ENCODE peak calls at places on chromosome 21, in ten cellular contexts. One of them, this sample, is unnamed.

GRCh38 chr21:17461014-17461413 is 51.8 kb upstream of the CXADR start:
- DNase-seq in mammary epithelial cell: peak; percentile 70
- DNase-seq in CD4-positive, alpha-beta memory T cell: no peak
- DNase-seq in heart left ventricle: peak; percentile 68
- DNase-seq in mucosa of descending colon: no peak
- DNase-seq in CD8-positive, alpha-beta T cell: no peak
- DNase-seq in thyroid gland: no peak
- DNase-seq in tibial artery: peak; percentile 69
- DNase-seq in CD4-positive, CD25-positive, alpha-beta regulatory T cell: no peak
- DNase-seq in ascending aorta: no peak
- DNase-seq in this sample: no peak

GRCh38 chr21:16195896-16196443 is 466.2 kb downstream of the USP25 start:
- DNase-seq in mammary epithelial cell: peak; percentile 1
- DNase-seq in CD4-positive, alpha-beta memory T cell: no peak
- DNase-seq in heart left ventricle: no peak
- DNase-seq in mucosa of descending colon: no peak
- DNase-seq in CD8-positive, alpha-beta T cell: no peak
- DNase-seq in thyroid gland: no peak
- DNase-seq in tibial artery: no peak
- DNase-seq in CD4-positive, CD25-positive, alpha-beta regulatory T cell: no peak
- DNase-seq in ascending aorta: no peak
- DNase-seq in this sample: peak; percentile 79

GRCh38 chr21:14684071-14684470 is 138.0 kb upstream of the SAMSN1 start:
- DNase-seq in mammary epithelial cell: no peak
- DNase-seq in CD4-positive, alpha-beta memory T cell: no peak
- DNase-seq in heart left ventricle: no peak
- DNase-seq in mucosa of descending colon: no peak
- DNase-seq in CD8-positive, alpha-beta T cell: no peak
- DNase-seq in thyroid gland: no peak
- DNase-seq in tibial artery: no peak
- DNase-seq in CD4-positive, CD25-positive, alpha-beta regulatory T cell: no peak
- DNase-seq in ascending aorta: no peak
- DNase-seq in this sample: no peak

GRCh38 chr21:21102874-21103273 is 104.7 kb downstream of the NCAM2 start:
- DNase-seq in mammary epithelial cell: no peak
- DNase-seq in CD4-positive, alpha-beta memory T cell: no peak
- DNase-seq in heart left ventricle: no peak
- DNase-seq in mucosa of descending colon: no peak
- DNase-seq in CD8-positive, alpha-beta T cell: no peak
- DNase-seq in thyroid gland: no peak
- DNase-seq in tibial artery: no peak
- DNase-seq in CD4-positive, CD25-positive, alpha-beta regulatory T cell: no peak
- DNase-seq in ascending aorta: no peak
- DNase-seq in this sample: no peak

GRCh38 chr21:33817663-33818433 is 97.8 kb downstream of the ATP5PO start:
- DNase-seq in mammary epithelial cell: no peak
- DNase-seq in CD4-positive, alpha-beta memory T cell: no peak
- DNase-seq in heart left ventricle: no peak
- DNase-seq in mucosa of descending colon: no peak
- DNase-seq in CD8-positive, alpha-beta T cell: no peak
- DNase-seq in thyroid gland: no peak
- DNase-seq in tibial artery: no peak
- DNase-seq in CD4-positive, CD25-positive, alpha-beta regulatory T cell: no peak
- DNase-seq in ascending aorta: no peak
- DNase-seq in this sample: peak; percentile 49

GRCh38 chr21:42748620-42749176 is 95.3 kb downstream of the PDE9A start:
- DNase-seq in mammary epithelial cell: no peak
- DNase-seq in CD4-positive, alpha-beta memory T cell: no peak
- DNase-seq in heart left ventricle: no peak
- DNase-seq in mucosa of descending colon: no peak
- DNase-seq in CD8-positive, alpha-beta T cell: no peak
- DNase-seq in thyroid gland: no peak
- DNase-seq in tibial artery: no peak
- DNase-seq in CD4-positive, CD25-positive, alpha-beta regulatory T cell: no peak
- DNase-seq in ascending aorta: no peak
- DNase-seq in this sample: no peak

GRCh38 chr21:33325222-33326067 is 675 bp downstream of the IFNAR1 start:
- DNase-seq in mammary epithelial cell: peak; percentile 75
- DNase-seq in CD4-positive, alpha-beta memory T cell: peak; percentile 85
- DNase-seq in heart left ventricle: peak; percentile 84
- DNase-seq in mucosa of descending colon: peak; percentile 85
- DNase-seq in CD8-positive, alpha-beta T cell: peak; percentile 56
- DNase-seq in thyroid gland: peak; percentile 68
- DNase-seq in tibial artery: peak; percentile 82
- DNase-seq in CD4-positive, CD25-positive, alpha-beta regulatory T cell: peak; percentile 61
- DNase-seq in ascending aorta: peak; percentile 30
- DNase-seq in this sample: peak; percentile 75

GRCh38 chr21:32559004-32559610 is 26.2 kb downstream of the TCP10L start:
- DNase-seq in mammary epithelial cell: no peak
- DNase-seq in CD4-positive, alpha-beta memory T cell: no peak
- DNase-seq in heart left ventricle: no peak
- DNase-seq in mucosa of descending colon: no peak
- DNase-seq in CD8-positive, alpha-beta T cell: no peak
- DNase-seq in thyroid gland: no peak
- DNase-seq in tibial artery: no peak
- DNase-seq in CD4-positive, CD25-positive, alpha-beta regulatory T cell: no peak
- DNase-seq in ascending aorta: no peak
- DNase-seq in this sample: no peak

GRCh38 chr21:32330784-32331311 is 32.2 kb downstream of the MRAP start:
- DNase-seq in mammary epithelial cell: no peak
- DNase-seq in CD4-positive, alpha-beta memory T cell: no peak
- DNase-seq in heart left ventricle: no peak
- DNase-seq in mucosa of descending colon: no peak
- DNase-seq in CD8-positive, alpha-beta T cell: no peak
- DNase-seq in thyroid gland: no peak
- DNase-seq in tibial artery: no peak
- DNase-seq in CD4-positive, CD25-positive, alpha-beta regulatory T cell: no peak
- DNase-seq in ascending aorta: no peak
- DNase-seq in this sample: no peak

GRCh38 chr21:43300496-43301423 is 126.2 kb downstream of the SIK1 start:
- DNase-seq in mammary epithelial cell: peak; percentile 88
- DNase-seq in CD4-positive, alpha-beta memory T cell: no peak
- DNase-seq in heart left ventricle: peak; percentile 76
- DNase-seq in mucosa of descending colon: no peak
- DNase-seq in CD8-positive, alpha-beta T cell: no peak
- DNase-seq in thyroid gland: peak; percentile 15
- DNase-seq in tibial artery: peak; percentile 90
- DNase-seq in CD4-positive, CD25-positive, alpha-beta regulatory T cell: no peak
- DNase-seq in ascending aorta: no peak
- DNase-seq in this sample: peak; percentile 35

GRCh38 chr21:20030390-20030789 is 967.8 kb upstream of the NCAM2 start:
- DNase-seq in mammary epithelial cell: no peak
- DNase-seq in CD4-positive, alpha-beta memory T cell: no peak
- DNase-seq in heart left ventricle: peak; percentile 10
- DNase-seq in mucosa of descending colon: no peak
- DNase-seq in CD8-positive, alpha-beta T cell: no peak
- DNase-seq in thyroid gland: no peak
- DNase-seq in tibial artery: no peak
- DNase-seq in CD4-positive, CD25-positive, alpha-beta regulatory T cell: no peak
- DNase-seq in ascending aorta: no peak
- DNase-seq in this sample: no peak
- H3K4me3 ChIP-seq in mammary epithelial cell: no peak overlapping the region
- H3K4me3 ChIP-seq in CD4-positive, alpha-beta memory T cell: no peak overlapping the region
- H3K4me3 ChIP-seq in heart left ventricle: no peak overlapping the region
- H3K4me3 ChIP-seq in mucosa of descending colon: no peak overlapping the region
- H3K4me3 ChIP-seq in CD8-positive, alpha-beta T cell: no peak overlapping the region
- H3K4me3 ChIP-seq in thyroid gland: no peak overlapping the region
- H3K4me3 ChIP-seq in tibial artery: no peak overlapping the region
- H3K4me3 ChIP-seq in CD4-positive, CD25-positive, alpha-beta regulatory T cell: no peak overlapping the region
- H3K4me3 ChIP-seq in ascending aorta: no peak overlapping the region
- H3K4me3 ChIP-seq in this sample: no peak overlapping the region

DNA sequence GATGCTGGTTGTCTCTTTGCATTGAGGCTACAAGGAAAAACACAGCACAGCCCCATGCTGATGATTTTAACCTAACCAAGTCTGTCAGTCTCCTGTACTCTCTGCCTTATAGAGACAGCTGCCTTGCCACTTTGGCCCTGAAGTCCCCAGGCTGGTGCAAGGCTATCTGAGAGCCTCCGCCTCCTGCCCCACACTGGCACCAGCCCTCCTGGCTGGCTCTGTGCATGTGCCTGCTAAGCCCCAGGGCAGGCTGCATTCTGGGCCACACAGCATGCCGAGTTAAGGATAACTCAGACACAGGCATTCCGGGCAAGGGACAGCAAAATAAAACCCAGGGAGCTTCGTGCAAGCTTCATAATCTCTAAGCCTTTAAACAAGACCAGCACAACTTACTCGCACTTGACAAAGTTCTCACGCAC is 910 bp downstream of the RUNX1 start:
- DNase-seq in mammary epithelial cell: peak; percentile 35
- DNase-seq in CD4-positive, alpha-beta memory T cell: peak; percentile 55
- DNase-seq in heart left ventricle: no peak
- DNase-seq in mucosa of descending colon: no peak
- DNase-seq in CD8-positive, alpha-beta T cell: peak; percentile 28
- DNase-seq in thyroid gland: no peak
- DNase-seq in tibial artery: no peak
- DNase-seq in CD4-positive, CD25-positive, alpha-beta regulatory T cell: no peak
- DNase-seq in ascending aorta: no peak
- DNase-seq in this sample: peak; percentile 77
- H3K4me1 ChIP-seq in mammary epithelial cell: peaks cover 32% of the 10 kb centered on the region
- H3K4me1 ChIP-seq in CD4-positive, alpha-beta memory T cell: peaks cover 63% of the 10 kb centered on the region
- H3K4me1 ChIP-seq in heart left ventricle: peaks cover 5% of the 10 kb centered on the region
- H3K4me1 ChIP-seq in mucosa of descending colon: peaks cover 29% of the 10 kb centered on the region
- H3K4me1 ChIP-seq in CD8-positive, alpha-beta T cell: peaks cover 58% of the 10 kb centered on the region
- H3K4me1 ChIP-seq in thyroid gland: peaks cover 23% of the 10 kb centered on the region
- H3K4me1 ChIP-seq in tibial artery: peaks cover 17% of the 10 kb centered on the region
- H3K4me1 ChIP-seq in CD4-positive, CD25-positive, alpha-beta regulatory T cell: peaks cover 76% of the 10 kb centered on the region
- H3K4me1 ChIP-seq in ascending aorta: peaks cover 42% of the 10 kb centered on the region
- H3K4me1 ChIP-seq in this sample: peaks cover 22% of the 10 kb centered on the region

GRCh38 chr21:41663805-41664788 is 102.8 kb downstream of the RIPK4 start:
- DNase-seq in mammary epithelial cell: no peak
- DNase-seq in CD4-positive, alpha-beta memory T cell: no peak
- DNase-seq in heart left ventricle: no peak
- DNase-seq in mucosa of descending colon: peak; percentile 78
- DNase-seq in CD8-positive, alpha-beta T cell: no peak
- DNase-seq in thyroid gland: no peak
- DNase-seq in tibial artery: peak; percentile 66
- DNase-seq in CD4-positive, CD25-positive, alpha-beta regulatory T cell: no peak
- DNase-seq in ascending aorta: no peak
- DNase-seq in this sample: no peak
- H3K4me3 ChIP-seq in mammary epithelial cell: no peak overlapping the region
- H3K4me3 ChIP-seq in CD4-positive, alpha-beta memory T cell: no peak overlapping the region
- H3K4me3 ChIP-seq in heart left ventricle: no peak overlapping the region
- H3K4me3 ChIP-seq in mucosa of descending colon: no peak overlapping the region
- H3K4me3 ChIP-seq in CD8-positive, alpha-beta T cell: no peak overlapping the region
- H3K4me3 ChIP-seq in thyroid gland: no peak overlapping the region
- H3K4me3 ChIP-seq in tibial artery: peak overlapping the region; percentile 4
- H3K4me3 ChIP-seq in CD4-positive, CD25-positive, alpha-beta regulatory T cell: no peak overlapping the region
- H3K4me3 ChIP-seq in ascending aorta: no peak overlapping the region
- H3K4me3 ChIP-seq in this sample: no peak overlapping the region

DNA sequence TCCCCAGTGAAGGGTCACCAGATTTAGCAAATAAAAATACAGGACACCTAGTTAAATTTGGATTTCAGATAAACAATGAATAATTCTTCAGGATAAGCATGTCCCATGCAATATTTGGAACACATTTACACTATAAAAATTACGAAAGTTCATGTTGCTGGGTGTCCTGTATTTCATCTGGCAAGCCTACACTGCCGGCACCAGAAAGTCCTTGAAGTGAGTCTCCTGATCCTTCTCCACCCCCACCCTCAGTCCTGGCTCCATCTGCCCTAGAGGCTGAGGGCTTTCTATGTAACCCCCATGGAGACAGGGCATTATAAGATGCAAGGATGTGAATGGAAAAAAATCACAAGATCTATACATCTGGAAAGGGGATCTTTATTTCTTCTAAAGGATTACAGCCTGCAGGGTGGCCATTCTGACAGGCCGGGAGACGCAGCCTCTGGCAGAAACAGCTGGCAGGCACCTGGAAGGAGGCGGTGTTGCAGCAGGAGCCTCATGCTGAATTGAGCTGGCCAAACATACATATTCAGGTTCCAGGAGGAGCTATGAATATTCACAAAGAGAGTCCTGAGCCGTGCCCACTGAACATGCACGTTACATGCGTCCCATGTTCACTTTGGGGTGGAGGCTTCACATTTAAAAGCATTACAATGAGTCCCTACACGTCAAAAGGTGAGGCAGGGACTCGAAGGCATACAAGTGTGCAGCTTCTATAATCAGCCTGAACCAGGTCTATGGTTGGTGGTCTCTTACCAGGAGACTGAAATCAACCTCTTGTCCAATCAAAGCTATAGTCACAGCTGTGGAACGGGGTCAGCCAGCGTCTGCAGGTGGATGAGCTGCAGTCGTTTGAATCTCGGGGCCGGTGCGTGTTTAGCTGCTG is 182.7 kb downstream of the ETS2 start:
- DNase-seq in mammary epithelial cell: no peak
- DNase-seq in CD4-positive, alpha-beta memory T cell: no peak
- DNase-seq in heart left ventricle: no peak
- DNase-seq in mucosa of descending colon: no peak
- DNase-seq in CD8-positive, alpha-beta T cell: no peak
- DNase-seq in thyroid gland: no peak
- DNase-seq in tibial artery: no peak
- DNase-seq in CD4-positive, CD25-positive, alpha-beta regulatory T cell: no peak
- DNase-seq in ascending aorta: no peak
- DNase-seq in this sample: no peak
- H3K4me1 ChIP-seq in mammary epithelial cell: peaks cover 52% of the 10 kb centered on the region
- H3K4me1 ChIP-seq in CD4-positive, alpha-beta memory T cell: no peaks in the 10 kb centered on the region
- H3K4me1 ChIP-seq in heart left ventricle: peaks cover 60% of the 10 kb centered on the region
- H3K4me1 ChIP-seq in mucosa of descending colon: peaks cover 18% of the 10 kb centered on the region
- H3K4me1 ChIP-seq in CD8-positive, alpha-beta T cell: no peaks in the 10 kb centered on the region
- H3K4me1 ChIP-seq in thyroid gland: peaks cover 76% of the 10 kb centered on the region
- H3K4me1 ChIP-seq in tibial artery: peaks cover 44% of the 10 kb centered on the region
- H3K4me1 ChIP-seq in CD4-positive, CD25-positive, alpha-beta regulatory T cell: peaks cover 8% of the 10 kb centered on the region
- H3K4me1 ChIP-seq in ascending aorta: peaks cover 74% of the 10 kb centered on the region
- H3K4me1 ChIP-seq in this sample: peaks cover 54% of the 10 kb centered on the region

GRCh38 chr21:45983981-45984551 is 2.5 kb downstream of the COL6A1 start:
- DNase-seq in mammary epithelial cell: no peak
- DNase-seq in CD4-positive, alpha-beta memory T cell: no peak
- DNase-seq in heart left ventricle: peak; percentile 26
- DNase-seq in mucosa of descending colon: peak; percentile 50
- DNase-seq in CD8-positive, alpha-beta T cell: no peak
- DNase-seq in thyroid gland: no peak
- DNase-seq in tibial artery: peak; percentile 84
- DNase-seq in CD4-positive, CD25-positive, alpha-beta regulatory T cell: no peak
- DNase-seq in ascending aorta: no peak
- DNase-seq in this sample: no peak
- H3K4me3 ChIP-seq in mammary epithelial cell: no peak overlapping the region
- H3K4me3 ChIP-seq in CD4-positive, alpha-beta memory T cell: no peak overlapping the region
- H3K4me3 ChIP-seq in heart left ventricle: peak overlapping the region; percentile 95
- H3K4me3 ChIP-seq in mucosa of descending colon: no peak overlapping the region
- H3K4me3 ChIP-seq in CD8-positive, alpha-beta T cell: no peak overlapping the region
- H3K4me3 ChIP-seq in thyroid gland: no peak overlapping the region
- H3K4me3 ChIP-seq in tibial artery: peak overlapping the region; percentile 97
- H3K4me3 ChIP-seq in CD4-positive, CD25-positive, alpha-beta regulatory T cell: no peak overlapping the region
- H3K4me3 ChIP-seq in ascending aorta: peak overlapping the region; percentile 100
- H3K4me3 ChIP-seq in this sample: no peak overlapping the region

GRCh38 chr21:28256420-28256831 is 736.3 kb downstream of the LTN1 start:
- DNase-seq in mammary epithelial cell: no peak
- DNase-seq in CD4-positive, alpha-beta memory T cell: no peak
- DNase-seq in heart left ventricle: no peak
- DNase-seq in mucosa of descending colon: no peak
- DNase-seq in CD8-positive, alpha-beta T cell: no peak
- DNase-seq in thyroid gland: no peak
- DNase-seq in tibial artery: no peak
- DNase-seq in CD4-positive, CD25-positive, alpha-beta regulatory T cell: no peak
- DNase-seq in ascending aorta: no peak
- DNase-seq in this sample: no peak
- H3K4me1 ChIP-seq in mammary epithelial cell: no peaks in the 10 kb centered on the region
- H3K4me1 ChIP-seq in CD4-positive, alpha-beta memory T cell: no peaks in the 10 kb centered on the region
- H3K4me1 ChIP-seq in heart left ventricle: no peaks in the 10 kb centered on the region
- H3K4me1 ChIP-seq in mucosa of descending colon: no peaks in the 10 kb centered on the region
- H3K4me1 ChIP-seq in CD8-positive, alpha-beta T cell: no peaks in the 10 kb centered on the region
- H3K4me1 ChIP-seq in thyroid gland: no peaks in the 10 kb centered on the region
- H3K4me1 ChIP-seq in tibial artery: no peaks in the 10 kb centered on the region
- H3K4me1 ChIP-seq in CD4-positive, CD25-positive, alpha-beta regulatory T cell: no peaks in the 10 kb centered on the region
- H3K4me1 ChIP-seq in ascending aorta: peaks cover 4% of the 10 kb centered on the region
- H3K4me1 ChIP-seq in this sample: peaks cover 10% of the 10 kb centered on the region